ENCODE peak calls at places on chromosomes 13 and 19, in six cellular contexts. One of them, this sample, is unnamed.

GRCh38 chr13:37868691-37869505 is 674 bp downstream of the TRPC4 start:
- DNase-seq in HepG2: no peak
- DNase-seq in GM12891: no peak
- DNase-seq in GM12878: no peak
- DNase-seq in K562: no peak
- DNase-seq in H1: no peak
- DNase-seq in this sample: no peak

GRCh38 chr19:6551091-6551490 is 20.3 kb downstream of the TNFSF9 start:
- DNase-seq in GM12891: no peak
- DNase-seq in K562: no peak
- DNase-seq in HepG2: no peak
- DNase-seq in H1: no peak
- DNase-seq in GM12878: no peak
- DNase-seq in this sample: no peak

GRCh38 chr19:51096473-51097165 is 11.6 kb downstream of the CTU1 start:
- DNase-seq in HepG2: no peak
- DNase-seq in GM12891: no peak
- DNase-seq in H1: no peak
- DNase-seq in GM12878: no peak
- DNase-seq in K562: no peak
- DNase-seq in this sample: no peak

GRCh38 chr13:27644302-27644701 is 22.6 kb downstream of the POLR1D start:
- DNase-seq in H1: no peak
- DNase-seq in K562: no peak
- DNase-seq in GM12878: no peak
- DNase-seq in GM12891: no peak
- DNase-seq in HepG2: no peak
- DNase-seq in this sample: no peak

GRCh38 chr13:96982672-96983071 is 11.6 kb downstream of the OXGR1 start:
- DNase-seq in K562: no peak
- DNase-seq in H1: no peak
- DNase-seq in GM12891: no peak
- DNase-seq in GM12878: no peak
- DNase-seq in HepG2: no peak
- DNase-seq in this sample: no peak

GRCh38 chr19:17496337-17496997 is 15.0 kb upstream of the PGLS start:
- DNase-seq in GM12891: peak; percentile 89
- DNase-seq in H1: peak; percentile 84
- DNase-seq in K562: peak; percentile 90
- DNase-seq in HepG2: peak; percentile 81
- DNase-seq in GM12878: peak; percentile 63
- DNase-seq in this sample: peak; percentile 90

GRCh38 chr13:78660130-78660857 is 1.3 kb upstream of the OBI1 start:
- DNase-seq in K562: no peak
- DNase-seq in GM12878: no peak
- DNase-seq in GM12891: no peak
- DNase-seq in H1: no peak
- DNase-seq in HepG2: peak; percentile 25
- DNase-seq in this sample: no peak

GRCh38 chr13:94968040-94968756 is 255.9 kb upstream of the SOX21 start:
- DNase-seq in K562: no peak
- DNase-seq in HepG2: no peak
- DNase-seq in H1: no peak
- DNase-seq in GM12891: no peak
- DNase-seq in GM12878: no peak
- DNase-seq in this sample: peak; percentile 8

GRCh38 chr13:63345835-63346234 is 1930.2 kb upstream of the PCDH20 start:
- DNase-seq in H1: no peak
- DNase-seq in GM12878: no peak
- DNase-seq in K562: no peak
- DNase-seq in GM12891: no peak
- DNase-seq in HepG2: no peak
- DNase-seq in this sample: no peak

DNA sequence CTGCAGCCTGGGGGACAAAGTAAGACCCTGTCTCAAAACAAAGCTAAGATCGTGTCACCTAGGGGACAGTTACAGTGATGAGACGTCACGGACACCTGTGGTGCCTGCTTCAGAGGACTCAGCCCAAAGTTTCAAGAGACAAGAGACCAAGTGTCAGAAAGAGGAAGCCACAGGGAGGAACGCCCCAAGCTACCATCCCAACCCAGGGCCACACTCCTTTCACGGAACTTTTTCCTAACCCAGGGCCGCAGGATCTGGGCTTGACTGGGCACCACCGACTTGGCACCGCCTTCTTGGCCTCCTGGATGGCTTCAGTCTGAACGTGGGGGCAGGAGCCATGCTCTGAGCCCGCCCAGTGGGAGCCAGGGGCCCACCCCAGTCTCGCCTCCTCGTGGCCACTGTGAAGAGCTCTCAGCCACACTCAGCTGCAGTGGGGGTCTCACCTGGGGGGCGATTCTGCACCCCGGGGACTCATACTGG is 8.5 kb downstream of the MOB3A start:
- DNase-seq in GM12891: no peak
- DNase-seq in K562: no peak
- DNase-seq in H1: no peak
- DNase-seq in GM12878: peak; percentile 83
- DNase-seq in HepG2: no peak
- DNase-seq in this sample: no peak
- TF ChIP-seq POLR2AphosphoS5 in GM12891: no peak
- TF ChIP-seq POLR2AphosphoS5 in K562: no peak
- TF ChIP-seq POLR2AphosphoS5 in H1: no peak
- TF ChIP-seq POLR2AphosphoS5 in GM12878: peak; percentile 53
- TF ChIP-seq POLR2AphosphoS5 in HepG2: no peak
- TF ChIP-seq POLR2AphosphoS5 in this sample: no peak

GRCh38 chr13:50523307-50523706 is 320.2 kb downstream of the DLEU7 start:
- DNase-seq in H1: no peak
- DNase-seq in GM12878: no peak
- DNase-seq in K562: no peak
- DNase-seq in GM12891: no peak
- DNase-seq in HepG2: no peak
- DNase-seq in this sample: no peak
- TF ChIP-seq POLR2A in H1: no peak
- TF ChIP-seq POLR2A in GM12878: no peak
- TF ChIP-seq POLR2A in K562: no peak
- TF ChIP-seq POLR2A in GM12891: no peak
- TF ChIP-seq POLR2A in HepG2: no peak
- TF ChIP-seq POLR2A in this sample: no peak

GRCh38 chr13:106710267-106710666 is 142.3 kb upstream of the ARGLU1 start:
- DNase-seq in HepG2: no peak
- DNase-seq in GM12878: no peak
- DNase-seq in K562: no peak
- DNase-seq in H1: no peak
- DNase-seq in GM12891: no peak
- DNase-seq in this sample: no peak

GRCh38 chr13:106714271-106714670 is 146.3 kb upstream of the ARGLU1 start:
- DNase-seq in HepG2: no peak
- DNase-seq in H1: no peak
- DNase-seq in GM12878: no peak
- DNase-seq in GM12891: no peak
- DNase-seq in K562: no peak
- DNase-seq in this sample: no peak

DNA sequence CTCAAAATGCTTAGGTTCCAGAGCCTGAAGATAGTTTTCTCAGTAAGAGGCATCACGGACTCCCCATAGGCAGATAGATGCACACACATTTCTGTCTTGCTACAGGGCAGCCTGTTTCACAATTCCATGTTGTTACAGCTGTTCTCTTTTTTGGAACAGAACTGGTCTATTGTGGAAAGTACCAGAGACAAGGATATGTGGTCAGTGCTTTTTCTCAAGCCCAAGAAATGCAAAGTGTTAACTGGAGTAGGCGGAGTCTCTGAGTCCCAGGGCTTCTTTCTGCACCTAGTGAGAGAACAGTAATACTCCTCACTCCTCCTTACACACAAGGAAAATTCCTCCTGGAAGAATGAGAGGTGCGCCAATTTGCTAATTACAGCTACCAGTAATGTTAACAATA is 141.6 kb upstream of the ARGLU1 start:
- DNase-seq in K562: no peak
- DNase-seq in GM12891: no peak
- DNase-seq in GM12878: no peak
- DNase-seq in HepG2: no peak
- DNase-seq in H1: no peak
- DNase-seq in this sample: no peak
- TF ChIP-seq TAF1 in K562: no peak
- TF ChIP-seq TAF1 in GM12891: no peak
- TF ChIP-seq TAF1 in GM12878: no peak
- TF ChIP-seq TAF1 in HepG2: no peak
- TF ChIP-seq TAF1 in H1: no peak
- TF ChIP-seq TAF1 in this sample: no peak

DNA sequence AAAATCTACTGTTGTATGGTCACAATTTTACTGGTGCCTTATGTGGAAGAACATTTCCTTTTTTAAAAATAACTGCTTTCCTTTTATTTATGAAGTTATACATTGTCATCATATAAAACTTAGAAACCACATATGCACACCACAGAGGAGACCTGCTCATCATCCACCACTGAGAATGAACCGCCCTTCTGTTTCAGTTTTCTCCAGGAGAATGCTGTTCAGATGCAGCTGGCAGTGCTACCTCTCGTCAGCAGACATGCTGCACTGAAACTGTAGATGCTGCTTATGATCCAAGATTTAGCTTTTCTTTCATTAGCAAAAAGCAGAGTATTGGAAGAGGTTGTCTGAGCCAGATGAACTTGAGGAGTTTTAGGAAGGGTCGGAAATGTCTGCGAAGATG is 10.1 kb downstream of the SLC25A15 start:
- DNase-seq in K562: no peak
- DNase-seq in GM12891: no peak
- DNase-seq in HepG2: no peak
- DNase-seq in GM12878: no peak
- DNase-seq in H1: no peak
- DNase-seq in this sample: no peak
- TF ChIP-seq POLR2AphosphoS5 in K562: no peak
- TF ChIP-seq POLR2AphosphoS5 in GM12891: no peak
- TF ChIP-seq POLR2AphosphoS5 in HepG2: no peak
- TF ChIP-seq POLR2AphosphoS5 in GM12878: no peak
- TF ChIP-seq POLR2AphosphoS5 in H1: no peak
- TF ChIP-seq POLR2AphosphoS5 in this sample: no peak

GRCh38 chr13:29583073-29583785 is 12.3 kb downstream of the SLC7A1 start:
- DNase-seq in H1: no peak
- DNase-seq in GM12878: no peak
- DNase-seq in HepG2: no peak
- DNase-seq in GM12891: no peak
- DNase-seq in K562: peak; percentile 23
- DNase-seq in this sample: no peak

GRCh38 chr13:29578300-29579048 is 17.0 kb downstream of the SLC7A1 start:
- DNase-seq in GM12878: no peak
- DNase-seq in HepG2: no peak
- DNase-seq in GM12891: no peak
- DNase-seq in H1: no peak
- DNase-seq in K562: peak; percentile 26
- DNase-seq in this sample: no peak

GRCh38 chr13:29581666-29582065 is 13.8 kb downstream of the SLC7A1 start:
- DNase-seq in H1: no peak
- DNase-seq in HepG2: no peak
- DNase-seq in GM12891: no peak
- DNase-seq in GM12878: no peak
- DNase-seq in K562: no peak
- DNase-seq in this sample: no peak

GRCh38 chr13:29579094-29579493 is 16.4 kb downstream of the SLC7A1 start:
- DNase-seq in GM12878: no peak
- DNase-seq in H1: no peak
- DNase-seq in HepG2: no peak
- DNase-seq in K562: no peak
- DNase-seq in GM12891: no peak
- DNase-seq in this sample: no peak

DNA sequence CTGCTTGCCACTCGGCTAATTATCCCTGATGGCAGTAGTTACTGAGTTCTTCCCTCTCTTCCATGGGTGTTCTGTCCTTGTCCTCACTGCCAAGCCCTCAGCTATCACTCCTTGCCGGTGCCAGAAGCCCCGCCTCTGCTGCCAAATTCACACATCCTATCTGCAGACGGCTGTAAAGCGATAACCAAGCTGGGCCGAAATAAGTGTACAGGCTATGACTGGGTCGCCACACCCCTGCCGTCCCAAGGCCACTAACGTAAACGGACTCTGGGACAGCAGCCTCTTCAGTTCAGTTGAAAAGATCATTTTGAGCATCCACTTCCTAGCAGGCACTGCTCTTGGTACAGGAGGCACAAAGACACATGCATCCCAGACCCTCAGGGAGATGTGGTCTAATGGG is 13.3 kb downstream of the SLC7A1 start:
- DNase-seq in GM12878: no peak
- DNase-seq in HepG2: no peak
- DNase-seq in H1: no peak
- DNase-seq in K562: peak; percentile 56
- DNase-seq in GM12891: no peak
- DNase-seq in this sample: no peak
- TF ChIP-seq POLR2A in GM12878: peak; percentile 30
- TF ChIP-seq POLR2A in HepG2: no peak
- TF ChIP-seq POLR2A in H1: no peak
- TF ChIP-seq POLR2A in K562: no peak
- TF ChIP-seq POLR2A in GM12891: no peak
- TF ChIP-seq POLR2A in this sample: no peak

DNA sequence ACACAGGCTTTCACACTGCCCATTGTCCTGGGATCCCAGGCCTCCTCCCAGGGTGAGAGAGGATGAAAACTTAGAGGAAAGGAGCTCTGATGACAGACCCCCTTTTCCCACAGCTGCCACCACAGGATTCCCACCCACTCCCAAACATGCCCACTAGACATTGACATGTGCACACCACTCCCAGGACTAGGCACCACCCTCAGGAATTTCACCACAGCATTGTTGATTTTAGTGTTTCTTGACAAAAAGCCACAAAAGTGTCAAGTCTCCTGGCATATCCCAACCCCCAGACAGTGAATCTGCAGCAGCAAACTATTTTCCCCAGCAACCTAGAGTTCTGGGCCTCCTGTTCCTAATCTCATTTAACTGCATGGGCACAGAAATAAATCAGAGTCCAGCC is 10.1 kb downstream of the ZNF714 start:
- DNase-seq in H1: no peak
- DNase-seq in GM12878: no peak
- DNase-seq in HepG2: peak; percentile 33
- DNase-seq in K562: no peak
- DNase-seq in GM12891: no peak
- DNase-seq in this sample: no peak
- TF ChIP-seq TAF1 in H1: no peak
- TF ChIP-seq TAF1 in GM12878: no peak
- TF ChIP-seq TAF1 in HepG2: no peak
- TF ChIP-seq TAF1 in K562: no peak
- TF ChIP-seq TAF1 in GM12891: no peak
- TF ChIP-seq TAF1 in this sample: no peak

DNA sequence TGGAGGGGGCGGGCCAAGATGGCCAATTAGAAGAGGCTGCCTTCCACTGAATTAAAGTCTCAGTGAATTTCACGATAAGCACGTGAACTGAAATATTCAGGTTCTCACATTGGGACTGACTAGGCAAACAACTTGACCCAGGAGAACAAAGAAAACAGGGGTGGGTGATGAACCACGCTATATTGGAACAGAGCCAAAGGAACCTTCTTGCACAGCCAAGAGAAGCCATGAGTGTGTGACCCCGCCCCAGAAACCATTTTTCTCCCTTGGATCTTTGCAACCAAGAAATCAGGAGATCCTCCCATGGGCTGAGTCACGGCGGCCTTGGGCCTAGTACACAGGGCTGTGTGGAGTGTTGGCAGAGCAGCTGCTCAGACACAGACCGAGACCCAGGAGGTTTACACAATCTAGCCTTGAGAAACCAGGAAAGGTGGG is 36.8 kb downstream of the ERICH4 start:
- DNase-seq in HepG2: no peak
- DNase-seq in H1: no peak
- DNase-seq in K562: peak; percentile 39
- DNase-seq in GM12891: no peak
- DNase-seq in GM12878: no peak
- DNase-seq in this sample: no peak
- TF ChIP-seq POLR2AphosphoS5 in HepG2: no peak
- TF ChIP-seq POLR2AphosphoS5 in H1: no peak
- TF ChIP-seq POLR2AphosphoS5 in K562: no peak
- TF ChIP-seq POLR2AphosphoS5 in GM12891: no peak
- TF ChIP-seq POLR2AphosphoS5 in GM12878: no peak
- TF ChIP-seq POLR2AphosphoS5 in this sample: no peak

GRCh38 chr19:38251564-38252051 is 4.6 kb downstream of the PPP1R14A start:
- DNase-seq in H1: no peak
- DNase-seq in HepG2: no peak
- DNase-seq in GM12878: no peak
- DNase-seq in GM12891: no peak
- DNase-seq in K562: peak; percentile 21
- DNase-seq in this sample: no peak
- TF ChIP-seq POLR2A in H1: no peak
- TF ChIP-seq POLR2A in HepG2: no peak
- TF ChIP-seq POLR2A in GM12878: no peak
- TF ChIP-seq POLR2A in GM12891: no peak
- TF ChIP-seq POLR2A in K562: no peak
- TF ChIP-seq POLR2A in this sample: no peak